ENCODE peak calls at places on chromosomes 12 and 14, in seven cellular contexts. L is ACHN, T is ascending aorta, Q is HCT116, V is tibial nerve, S is IMR-90, K is aorta. R is an unnamed sample.

GRCh38 chr12:52310622-52311281 is 10.4 kb downstream of the KRT83 start:
- DNase-seq in Q (no peak), L (no peak), V (no peak), K (peak; percentile 20), T (no peak), S (peak; percentile 34), R (no peak)

GRCh38 chr12:48198619-48198973 is 4.5 kb downstream of the OR10AD1 start:
- DNase-seq in Q (no peak), K (peak; percentile 82), V (no peak), T (no peak), S (no peak), L (peak; percentile 18), R (no peak)

GRCh38 chr14:28807518-28807917 is 40.9 kb downstream of the FOXG1 start:
- DNase-seq in Q (no peak), L (no peak), V (no peak), T (no peak), S (no peak), K (no peak), R (no peak)

GRCh38 chr12:40016960-40017359 is 88.9 kb downstream of the SLC2A13 start:
- DNase-seq in T (no peak), Q (no peak), K (no peak), V (no peak), S (peak; percentile 89), L (no peak), R (peak; percentile 43)

GRCh38 chr14:88552859-88553258 is 1.9 kb downstream of the PTPN21 start:
- DNase-seq in Q (no peak), V (no peak), K (no peak), L (peak; percentile 15), S (no peak), T (no peak), R (no peak)

GRCh38 chr12:32134144-32134888 is 27.7 kb downstream of the BICD1 start:
- DNase-seq in V (no peak), S (peak; percentile 83), Q (no peak), T (no peak), K (no peak), L (peak; percentile 65), R (peak; percentile 63)

GRCh38 chr12:118790578-118790977 is 190.8 kb upstream of the SRRM4 start:
- DNase-seq in T (no peak), S (no peak), K (no peak), V (no peak), L (no peak), Q (no peak), R (no peak)

GRCh38 chr14:99534863-99535262 is 53.7 kb downstream of the CCNK start:
- DNase-seq in T (no peak), V (no peak), L (peak; percentile 87), S (no peak), K (no peak), Q (no peak), R (peak; percentile 76)

GRCh38 chr14:105364100-105364708 is 34.1 kb upstream of the TEX22 start:
- DNase-seq in K (no peak), T (no peak), Q (no peak), S (peak; percentile 72), V (no peak), L (peak; percentile 19), R (no peak)

GRCh38 chr12:40727774-40728483 is 35.7 kb downstream of the CNTN1 start:
- DNase-seq in L (no peak), Q (no peak), V (no peak), K (no peak), S (no peak), T (no peak), R (no peak)

GRCh38 chr12:52884526-52885293 is 20.2 kb downstream of the KRT8 start:
- DNase-seq in V (peak; percentile 62), S (peak; percentile 36), Q (no peak), K (peak; percentile 95), L (peak; percentile 75), T (no peak), R (peak; percentile 36)

GRCh38 chr14:55103005-55103640 is 25.9 kb upstream of the LGALS3 start:
- DNase-seq in L (peak; percentile 89), K (peak; percentile 85), V (peak; percentile 76), S (peak; percentile 95), T (no peak), Q (peak; percentile 97), R (peak; percentile 95)

GRCh38 chr12:87676726-87677125 is 352.5 kb downstream of the C12orf50 start:
- DNase-seq in K (no peak), Q (no peak), T (no peak), L (no peak), S (no peak), V (no peak), R (no peak)

GRCh38 chr14:106228541-106229158 is 702.3 kb downstream of the TMEM121 start:
- DNase-seq in V (no peak), Q (no peak), T (no peak), L (no peak), S (no peak), K (no peak), R (no peak)

GRCh38 chr14:99731536-99732435 is 47.7 kb downstream of the CYP46A1 start:
- DNase-seq in K (peak; percentile 77), Q (no peak), T (peak; percentile 6), L (no peak), V (peak; percentile 40), S (no peak), R (no peak)

GRCh38 chr12:12467701-12468218 is 94.9 kb downstream of the DUSP16 start:
- DNase-seq in K (no peak), V (no peak), T (no peak), S (peak; percentile 11), Q (no peak), L (no peak), R (peak; percentile 28)